ENCODE peak calls at places on chromosomes 13 and 19, in seven cellular contexts. One of them, this sample, is unnamed.

GRCh38 chr13:21583496-21583895 is 20.5 kb downstream of the MICU2 start:
- DNase-seq in HCT116: no peak
- DNase-seq in kidney: no peak
- DNase-seq in SK-N-SH: no peak
- DNase-seq in OCI-LY7: no peak
- DNase-seq in astrocyte of the spinal cord: peak
- DNase-seq in AG04450: no peak
- DNase-seq in this sample: peak

GRCh38 chr13:113792821-113793717 is 34.0 kb downstream of the TMEM255B start:
- DNase-seq in AG04450: no peak
- DNase-seq in kidney: no peak
- DNase-seq in astrocyte of the spinal cord: no peak
- DNase-seq in OCI-LY7: no peak
- DNase-seq in SK-N-SH: no peak
- DNase-seq in HCT116: no peak
- DNase-seq in this sample: no peak

GRCh38 chr13:95714142-95714832 is 37.3 kb downstream of the DNAJC3 start:
- DNase-seq in kidney: no peak
- DNase-seq in HCT116: no peak
- DNase-seq in AG04450: peak
- DNase-seq in SK-N-SH: no peak
- DNase-seq in astrocyte of the spinal cord: peak
- DNase-seq in OCI-LY7: no peak
- DNase-seq in this sample: no peak

GRCh38 chr19:38182536-38183210 is 41.3 kb downstream of the DPF1 start:
- DNase-seq in HCT116: no peak
- DNase-seq in kidney: no peak
- DNase-seq in AG04450: no peak
- DNase-seq in SK-N-SH: no peak
- DNase-seq in astrocyte of the spinal cord: no peak
- DNase-seq in OCI-LY7: no peak
- DNase-seq in this sample: no peak

GRCh38 chr13:106176103-106176502 is 359.4 kb downstream of the EFNB2 start:
- DNase-seq in kidney: no peak
- DNase-seq in AG04450: no peak
- DNase-seq in HCT116: no peak
- DNase-seq in astrocyte of the spinal cord: peak
- DNase-seq in SK-N-SH: no peak
- DNase-seq in OCI-LY7: no peak
- DNase-seq in this sample: no peak

GRCh38 chr19:40933025-40933424 is 51.0 kb upstream of the CYP2A7 start:
- DNase-seq in OCI-LY7: no peak
- DNase-seq in HCT116: no peak
- DNase-seq in SK-N-SH: no peak
- DNase-seq in kidney: no peak
- DNase-seq in AG04450: no peak
- DNase-seq in astrocyte of the spinal cord: no peak
- DNase-seq in this sample: no peak

GRCh38 chr13:94480672-94481145 is 1.2 kb upstream of the DCT start:
- DNase-seq in AG04450: no peak
- DNase-seq in astrocyte of the spinal cord: peak
- DNase-seq in kidney: no peak
- DNase-seq in HCT116: no peak
- DNase-seq in OCI-LY7: no peak
- DNase-seq in SK-N-SH: no peak
- DNase-seq in this sample: no peak

GRCh38 chr13:111267205-111267604 is 53.2 kb upstream of the TEX29 start:
- DNase-seq in HCT116: no peak
- DNase-seq in SK-N-SH: no peak
- DNase-seq in AG04450: no peak
- DNase-seq in astrocyte of the spinal cord: no peak
- DNase-seq in kidney: no peak
- DNase-seq in OCI-LY7: no peak
- DNase-seq in this sample: no peak

GRCh38 chr19:49567722-49568454 is 12.5 kb downstream of the NOSIP start:
- DNase-seq in AG04450: no peak
- DNase-seq in kidney: no peak
- DNase-seq in OCI-LY7: no peak
- DNase-seq in astrocyte of the spinal cord: peak
- DNase-seq in SK-N-SH: no peak
- DNase-seq in HCT116: no peak
- DNase-seq in this sample: no peak

GRCh38 chr13:63902141-63902540 is 2486.5 kb upstream of the PCDH20 start:
- DNase-seq in OCI-LY7: no peak
- DNase-seq in astrocyte of the spinal cord: no peak
- DNase-seq in SK-N-SH: no peak
- DNase-seq in HCT116: no peak
- DNase-seq in kidney: no peak
- DNase-seq in AG04450: no peak
- DNase-seq in this sample: no peak

GRCh38 chr13:28478127-28478526 is 16.8 kb downstream of the FLT1 start:
- DNase-seq in SK-N-SH: no peak
- DNase-seq in kidney: no peak
- DNase-seq in HCT116: no peak
- DNase-seq in astrocyte of the spinal cord: peak
- DNase-seq in OCI-LY7: no peak
- DNase-seq in AG04450: peak
- DNase-seq in this sample: no peak

GRCh38 chr13:57996717-57997116 is 365.2 kb downstream of the PCDH17 start:
- DNase-seq in astrocyte of the spinal cord: peak
- DNase-seq in HCT116: no peak
- DNase-seq in SK-N-SH: no peak
- DNase-seq in kidney: no peak
- DNase-seq in AG04450: no peak
- DNase-seq in OCI-LY7: no peak
- DNase-seq in this sample: peak

GRCh38 chr13:44317752-44318550 is 55.7 kb upstream of the SERP2 start:
- DNase-seq in AG04450: no peak
- DNase-seq in OCI-LY7: no peak
- DNase-seq in SK-N-SH: no peak
- DNase-seq in HCT116: no peak
- DNase-seq in kidney: no peak
- DNase-seq in astrocyte of the spinal cord: peak
- DNase-seq in this sample: peak

GRCh38 chr13:25286308-25286968 is 850 bp downstream of the MTMR6 start:
- DNase-seq in astrocyte of the spinal cord: peak
- DNase-seq in HCT116: no peak
- DNase-seq in OCI-LY7: peak
- DNase-seq in kidney: no peak
- DNase-seq in SK-N-SH: peak
- DNase-seq in AG04450: no peak
- DNase-seq in this sample: no peak

GRCh38 chr13:99608345-99608744 is 107.1 kb downstream of the TM9SF2 start:
- DNase-seq in OCI-LY7: no peak
- DNase-seq in SK-N-SH: no peak
- DNase-seq in astrocyte of the spinal cord: no peak
- DNase-seq in HCT116: no peak
- DNase-seq in kidney: peak
- DNase-seq in AG04450: no peak
- DNase-seq in this sample: no peak

GRCh38 chr19:28224441-28224840 is 988.5 kb downstream of the UQCRFS1 start:
- DNase-seq in AG04450: no peak
- DNase-seq in HCT116: no peak
- DNase-seq in SK-N-SH: no peak
- DNase-seq in astrocyte of the spinal cord: no peak
- DNase-seq in OCI-LY7: no peak
- DNase-seq in kidney: no peak
- DNase-seq in this sample: no peak

GRCh38 chr13:77868717-77869116 is 49.9 kb downstream of the EDNRB start:
- DNase-seq in AG04450: no peak
- DNase-seq in astrocyte of the spinal cord: peak
- DNase-seq in OCI-LY7: no peak
- DNase-seq in HCT116: no peak
- DNase-seq in SK-N-SH: no peak
- DNase-seq in kidney: no peak
- DNase-seq in this sample: no peak

GRCh38 chr19:55247621-55248099 is 11.2 kb downstream of the PPP6R1 start:
- DNase-seq in HCT116: no peak
- DNase-seq in astrocyte of the spinal cord: peak
- DNase-seq in AG04450: no peak
- DNase-seq in OCI-LY7: no peak
- DNase-seq in SK-N-SH: peak
- DNase-seq in kidney: peak
- DNase-seq in this sample: no peak

GRCh38 chr13:100512422-100512821 is 76.2 kb downstream of the GGACT start:
- DNase-seq in astrocyte of the spinal cord: peak
- DNase-seq in AG04450: no peak
- DNase-seq in OCI-LY7: no peak
- DNase-seq in HCT116: peak
- DNase-seq in SK-N-SH: no peak
- DNase-seq in kidney: no peak
- DNase-seq in this sample: no peak

GRCh38 chr19:29324717-29325116 is 111.8 kb upstream of the UQCRFS1 start:
- DNase-seq in SK-N-SH: no peak
- DNase-seq in AG04450: no peak
- DNase-seq in astrocyte of the spinal cord: no peak
- DNase-seq in kidney: no peak
- DNase-seq in OCI-LY7: no peak
- DNase-seq in HCT116: no peak
- DNase-seq in this sample: no peak

GRCh38 chr13:77207943-77208342 is 119.0 kb downstream of the MYCBP2 start:
- DNase-seq in astrocyte of the spinal cord: peak
- DNase-seq in AG04450: peak
- DNase-seq in OCI-LY7: no peak
- DNase-seq in kidney: no peak
- DNase-seq in SK-N-SH: no peak
- DNase-seq in HCT116: no peak
- DNase-seq in this sample: no peak

GRCh38 chr19:42577016-42577415 is 17.7 kb downstream of the CEACAM8 start:
- DNase-seq in kidney: no peak
- DNase-seq in astrocyte of the spinal cord: no peak
- DNase-seq in OCI-LY7: no peak
- DNase-seq in SK-N-SH: no peak
- DNase-seq in HCT116: no peak
- DNase-seq in AG04450: no peak
- DNase-seq in this sample: no peak

GRCh38 chr19:11141937-11142527 is 13.6 kb downstream of the SPC24 start:
- DNase-seq in HCT116: no peak
- DNase-seq in OCI-LY7: no peak
- DNase-seq in SK-N-SH: no peak
- DNase-seq in astrocyte of the spinal cord: no peak
- DNase-seq in AG04450: no peak
- DNase-seq in kidney: peak
- DNase-seq in this sample: no peak

GRCh38 chr19:11145147-11145924 is 10.2 kb downstream of the SPC24 start:
- DNase-seq in kidney: no peak
- DNase-seq in SK-N-SH: no peak
- DNase-seq in AG04450: no peak
- DNase-seq in OCI-LY7: no peak
- DNase-seq in HCT116: no peak
- DNase-seq in astrocyte of the spinal cord: no peak
- DNase-seq in this sample: no peak

GRCh38 chr19:11138659-11139526 is 16.7 kb downstream of the SPC24 start:
- DNase-seq in SK-N-SH: peak
- DNase-seq in kidney: peak
- DNase-seq in OCI-LY7: no peak
- DNase-seq in HCT116: no peak
- DNase-seq in astrocyte of the spinal cord: peak
- DNase-seq in AG04450: no peak
- DNase-seq in this sample: no peak

GRCh38 chr19:11140896-11141295 is 14.7 kb downstream of the SPC24 start:
- DNase-seq in astrocyte of the spinal cord: no peak
- DNase-seq in HCT116: no peak
- DNase-seq in kidney: no peak
- DNase-seq in OCI-LY7: no peak
- DNase-seq in AG04450: no peak
- DNase-seq in SK-N-SH: no peak
- DNase-seq in this sample: no peak

GRCh38 chr19:11142528-11143171 is 12.9 kb downstream of the SPC24 start:
- DNase-seq in OCI-LY7: no peak
- DNase-seq in kidney: peak
- DNase-seq in AG04450: peak
- DNase-seq in SK-N-SH: peak
- DNase-seq in HCT116: peak
- DNase-seq in astrocyte of the spinal cord: peak
- DNase-seq in this sample: peak
- H3K4me3 ChIP-seq in OCI-LY7: no peak
- H3K4me3 ChIP-seq in kidney: peak
- H3K4me3 ChIP-seq in AG04450: peak
- H3K4me3 ChIP-seq in SK-N-SH: peak
- H3K4me3 ChIP-seq in HCT116: peak
- H3K4me3 ChIP-seq in astrocyte of the spinal cord: no peak
- H3K4me3 ChIP-seq in this sample: peak

GRCh38 chr13:88978607-88979006 is 1307.4 kb downstream of the SLITRK5 start:
- DNase-seq in HCT116: no peak
- DNase-seq in kidney: no peak
- DNase-seq in astrocyte of the spinal cord: no peak
- DNase-seq in OCI-LY7: no peak
- DNase-seq in SK-N-SH: no peak
- DNase-seq in AG04450: no peak
- DNase-seq in this sample: no peak

GRCh38 chr13:88979465-88980180 is 1308.5 kb downstream of the SLITRK5 start:
- DNase-seq in SK-N-SH: peak
- DNase-seq in kidney: no peak
- DNase-seq in OCI-LY7: no peak
- DNase-seq in AG04450: no peak
- DNase-seq in astrocyte of the spinal cord: no peak
- DNase-seq in HCT116: no peak
- DNase-seq in this sample: peak
- TF ChIP-seq CTCF in SK-N-SH: no peak
- TF ChIP-seq CTCF in kidney: no peak
- TF ChIP-seq CTCF in OCI-LY7: peak
- TF ChIP-seq CTCF in AG04450: no peak
- TF ChIP-seq CTCF in astrocyte of the spinal cord: no peak
- TF ChIP-seq CTCF in HCT116: no peak
- TF ChIP-seq CTCF in this sample: peak

DNA sequence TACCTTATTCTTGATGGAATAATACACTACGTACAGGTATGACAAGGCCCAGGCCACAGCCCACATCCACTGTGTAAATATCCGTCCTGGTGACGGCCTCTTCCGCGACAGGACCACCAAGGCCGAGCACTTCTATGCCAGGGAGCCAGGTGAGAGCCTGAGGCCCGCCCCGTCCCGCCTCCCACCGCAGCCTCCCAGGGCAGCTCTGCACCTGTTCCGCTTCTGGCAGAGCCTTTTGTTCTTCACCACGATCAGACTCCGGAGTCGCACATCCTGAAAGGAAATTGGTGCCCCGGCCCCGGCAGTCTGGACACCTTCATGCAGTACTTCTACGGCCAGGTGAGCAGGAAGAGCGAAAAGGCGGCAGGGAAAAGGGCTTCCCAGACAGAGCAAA is 10.6 kb upstream of the ZNF358 start:
- DNase-seq in AG04450: no peak
- DNase-seq in astrocyte of the spinal cord: no peak
- DNase-seq in OCI-LY7: no peak
- DNase-seq in HCT116: no peak
- DNase-seq in SK-N-SH: no peak
- DNase-seq in kidney: peak
- DNase-seq in this sample: no peak
- H3K4me3 ChIP-seq in AG04450: no peak
- H3K4me3 ChIP-seq in astrocyte of the spinal cord: no peak
- H3K4me3 ChIP-seq in OCI-LY7: peak
- H3K4me3 ChIP-seq in HCT116: peak
- H3K4me3 ChIP-seq in SK-N-SH: no peak
- H3K4me3 ChIP-seq in kidney: no peak
- H3K4me3 ChIP-seq in this sample: no peak

DNA sequence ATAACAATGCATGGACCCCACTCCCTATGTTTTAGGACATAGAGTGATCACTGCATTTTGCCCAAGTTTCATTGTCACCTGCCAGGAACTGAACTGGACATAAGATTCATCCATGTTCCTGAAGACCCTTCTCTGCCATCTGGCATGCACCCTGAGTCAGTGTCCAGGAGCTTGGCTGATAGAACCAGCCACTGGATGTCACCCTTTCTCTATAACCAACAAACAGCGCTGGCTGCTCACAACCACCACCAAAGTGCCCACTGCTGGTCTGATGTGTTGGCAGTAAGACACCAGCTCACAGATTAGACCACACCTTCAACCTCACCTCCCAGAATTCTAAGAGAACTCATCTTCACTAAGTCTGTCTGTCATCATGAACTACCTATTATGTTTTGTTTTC is 333.4 kb downstream of the ITGBL1 start:
- DNase-seq in SK-N-SH: peak
- DNase-seq in astrocyte of the spinal cord: peak
- DNase-seq in OCI-LY7: peak
- DNase-seq in HCT116: peak
- DNase-seq in kidney: no peak
- DNase-seq in AG04450: no peak
- DNase-seq in this sample: no peak
- TF ChIP-seq CTCF in SK-N-SH: peak
- TF ChIP-seq CTCF in astrocyte of the spinal cord: peak
- TF ChIP-seq CTCF in OCI-LY7: peak
- TF ChIP-seq CTCF in HCT116: peak
- TF ChIP-seq CTCF in kidney: no peak
- TF ChIP-seq CTCF in AG04450: no peak
- TF ChIP-seq CTCF in this sample: peak

This sample was measured in retinal pigment epithelial cell.